ENCODE peak calls at places on chromosomes 12 and 14, in eight cellular contexts. E is CD8-positive, alpha-beta memory T cell; T is neuronal stem cell; V is psoas muscle; B is MM.1S; M is right atrium auricular region; Y is SK-N-MC; I is heart right ventricle. J is an unnamed sample.

GRCh38 chr12:58378038-58378437 is 436.7 kb downstream of the ATP23 start:
- DNase-seq in T (no peak), Y (no peak), M (no peak), E (no peak), V (no peak), B (no peak), I (no peak), J (no peak)

GRCh38 chr14:103526247-103526913 is 2.6 kb upstream of the TRMT61A start:
- DNase-seq in I (no peak), T (no peak), M (no peak), B (no peak), E (no peak), Y (no peak), V (no peak), J (no peak)

GRCh38 chr14:64758711-64759554 is 54.7 kb downstream of the PLEKHG3 start:
- DNase-seq in M (no peak), V (peak; percentile 25), E (no peak), B (no peak), Y (no peak), I (peak; percentile 60), T (no peak), J (peak; percentile 62)

GRCh38 chr12:101793401-101793800 is 37.4 kb downstream of the GNPTAB start:
- DNase-seq in B (no peak), E (no peak), I (no peak), T (no peak), M (no peak), V (no peak), Y (no peak), J (no peak)

GRCh38 chr14:38723277-38723676 is 379.8 kb downstream of the SEC23A start:
- DNase-seq in M (no peak), E (no peak), T (no peak), I (no peak), V (no peak), B (no peak), Y (no peak), J (no peak)

GRCh38 chr14:98736701-98737338 is 535.2 kb downstream of the BCL11B start:
- DNase-seq in Y (no peak), I (no peak), B (no peak), E (no peak), T (peak; percentile 6), V (no peak), M (no peak), J (no peak)

GRCh38 chr12:81128930-81129554 is 51.2 kb downstream of the ACSS3 start:
- DNase-seq in E (no peak), V (no peak), T (peak; percentile 8), I (peak; percentile 7), M (no peak), B (peak; percentile 65), Y (peak; percentile 35), J (no peak)

GRCh38 chr14:32731249-32731648 is 207.4 kb upstream of the NPAS3 start:
- DNase-seq in V (no peak), B (no peak), I (no peak), Y (no peak), T (no peak), M (no peak), E (no peak), J (no peak)

GRCh38 chr14:39266871-39267591 is 33.3 kb downstream of the MIA2 start:
- DNase-seq in V (peak; percentile 85), I (peak; percentile 87), M (peak; percentile 80), E (peak; percentile 62), B (peak; percentile 82), Y (no peak), T (peak; percentile 73), J (peak; percentile 84)

GRCh38 chr12:79737875-79738718 is 47.3 kb upstream of the PAWR start:
- DNase-seq in Y (peak; percentile 62), E (no peak), M (no peak), T (peak; percentile 50), I (peak; percentile 18), B (peak; percentile 65), V (no peak), J (no peak)

GRCh38 chr14:60862283-60862682 is 118.6 kb downstream of the TRMT5 start:
- DNase-seq in T (no peak), M (no peak), B (no peak), V (no peak), I (peak; percentile 41), Y (peak; percentile 45), E (no peak), J (no peak)

GRCh38 chr14:34785223-34786006 is 71.0 kb upstream of the CFL2 start:
- DNase-seq in T (no peak), Y (no peak), I (no peak), V (no peak), B (no peak), E (no peak), M (no peak), J (no peak)

GRCh38 chr14:34778744-34779143 is 64.4 kb upstream of the CFL2 start:
- DNase-seq in Y (no peak), V (no peak), E (no peak), M (no peak), B (no peak), T (no peak), I (no peak), J (no peak)

GRCh38 chr14:34780646-34781045 is 66.3 kb upstream of the CFL2 start:
- DNase-seq in Y (no peak), V (no peak), E (no peak), M (no peak), B (no peak), T (no peak), I (no peak), J (no peak)

GRCh38 chr14:34782031-34782430 is 67.6 kb upstream of the CFL2 start:
- DNase-seq in T (no peak), M (no peak), E (no peak), Y (no peak), B (no peak), I (no peak), V (no peak), J (no peak)

GRCh38 chr14:34781242-34781641 is 66.8 kb upstream of the CFL2 start:
- DNase-seq in B (no peak), E (no peak), Y (no peak), T (no peak), V (no peak), M (no peak), I (no peak), J (no peak)
- H3K27ac ChIP-seq in B (no peak overlapping the region), E (no peak overlapping the region), Y (no peak overlapping the region), T (no peak overlapping the region), V (no peak overlapping the region), M (no peak overlapping the region), I (no peak overlapping the region), J (no peak overlapping the region)

GRCh38 chr12:123269980-123270379 is 1.7 kb downstream of the CDK2AP1 start:
- DNase-seq in E (no peak), T (no peak), V (no peak), Y (no peak), M (no peak), B (no peak), I (no peak), J (no peak)
- H3K27ac ChIP-seq in E (no peak overlapping the region), T (peak overlapping the region; percentile 94), V (peak overlapping the region; percentile 44), Y (no peak overlapping the region), M (peak overlapping the region; percentile 84), B (no peak overlapping the region), I (peak overlapping the region; percentile 84), J (peak overlapping the region; percentile 89)

GRCh38 chr14:105090493-105091334 is 25.5 kb upstream of the GPR132 start:
- DNase-seq in T (peak; percentile 81), I (peak; percentile 86), Y (peak; percentile 26), E (peak; percentile 83), V (peak; percentile 88), M (peak; percentile 86), B (peak; percentile 56), J (peak; percentile 87)

GRCh38 chr14:105092124-105092911 is 27.1 kb upstream of the GPR132 start:
- DNase-seq in Y (no peak), E (no peak), M (no peak), I (no peak), V (no peak), B (no peak), T (no peak), J (no peak)

GRCh38 chr14:105089746-105090492 is 24.7 kb upstream of the GPR132 start:
- DNase-seq in E (no peak), I (peak; percentile 8), Y (no peak), V (no peak), T (no peak), M (no peak), B (no peak), J (no peak)

GRCh38 chr14:105092912-105093425 is 27.7 kb upstream of the GPR132 start:
- DNase-seq in E (peak; percentile 53), I (peak; percentile 53), T (no peak), M (no peak), V (peak; percentile 68), Y (no peak), B (no peak), J (peak; percentile 72)

GRCh38 chr14:105091335-105092123 is 26.3 kb upstream of the GPR132 start:
- DNase-seq in T (no peak), Y (no peak), B (no peak), I (peak; percentile 84), M (no peak), V (no peak), E (no peak), J (peak; percentile 84)
- H3K27ac ChIP-seq in T (no peak overlapping the region), Y (no peak overlapping the region), B (no peak overlapping the region), I (peak overlapping the region; percentile 88), M (peak overlapping the region; percentile 84), V (peak overlapping the region; percentile 16), E (no peak overlapping the region), J (peak overlapping the region; percentile 91)

GRCh38 chr12:12883369-12884001 is 7.9 kb upstream of the GPRC5A start:
- DNase-seq in B (no peak), I (no peak), T (no peak), V (no peak), E (no peak), M (no peak), Y (no peak), J (no peak)
- H3K27ac ChIP-seq in B (no peak overlapping the region), I (no peak overlapping the region), T (no peak overlapping the region), V (no peak overlapping the region), E (no peak overlapping the region), M (no peak overlapping the region), Y (no peak overlapping the region), J (no peak overlapping the region)

DNA sequence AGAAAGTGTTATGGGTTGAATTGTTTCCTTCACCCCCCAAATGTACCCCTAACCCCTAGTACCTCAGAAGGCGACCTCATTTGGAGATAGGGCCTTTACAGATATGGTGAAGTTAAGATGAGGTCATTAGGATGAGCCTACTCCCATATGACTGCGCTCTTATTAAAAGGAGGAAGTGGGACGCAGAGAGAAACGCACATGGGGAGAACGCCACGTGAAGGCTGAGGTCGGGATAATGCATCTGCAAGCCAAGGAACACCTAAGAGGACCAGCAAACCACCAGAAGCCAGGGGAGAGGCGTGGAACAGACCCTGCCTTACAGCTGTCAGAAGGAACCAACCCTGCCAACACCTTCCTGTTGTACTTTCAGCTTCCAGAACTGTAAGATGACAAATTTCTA is 1.7 kb upstream of the NRIP2 start:
- DNase-seq in V (no peak), E (no peak), I (no peak), T (no peak), Y (no peak), M (no peak), B (no peak), J (no peak)
- H3K27ac ChIP-seq in V (no peak overlapping the region), E (no peak overlapping the region), I (no peak overlapping the region), T (no peak overlapping the region), Y (no peak overlapping the region), M (no peak overlapping the region), B (no peak overlapping the region), J (no peak overlapping the region)

J was measured in left ventricle myocardium inferior.